ENCODE peak calls at places on chromosomes 5 and 9, in five cellular contexts. Q is K562, H is spleen, K is fibroblast of pulmonary artery, L is HCT116. B is an unnamed sample.

GRCh38 chr5:173853370-173854131 is 34.6 kb upstream of the CPEB4 start:
- DNase-seq in Q (peak; percentile 81), H (no peak), K (no peak), L (no peak), B (no peak)

GRCh38 chr5:55236800-55237199 is 3.4 kb upstream of the CCNO start:
- DNase-seq in Q (no peak), H (no peak), K (no peak), L (no peak), B (no peak)

GRCh38 chr5:171450423-171451246 is 31.2 kb downstream of the FGF18 start:
- DNase-seq in Q (peak; percentile 45), H (no peak), K (peak; percentile 48), L (no peak), B (peak; percentile 79)

GRCh38 chr5:177403194-177403825 is 2.8 kb upstream of the PFN3 start:
- DNase-seq in Q (peak; percentile 39), H (peak; percentile 89), K (no peak), L (no peak), B (peak; percentile 38)

GRCh38 chr9:745761-746414 is 95.6 kb upstream of the DMRT1 start:
- DNase-seq in Q (no peak), H (no peak), K (no peak), L (no peak), B (no peak)

GRCh38 chr5:35152733-35153132 is 77.6 kb downstream of the PRLR start:
- DNase-seq in Q (no peak), H (no peak), K (no peak), L (no peak), B (no peak)

GRCh38 chr5:172777381-172778222 is 6.6 kb upstream of the DUSP1 start:
- DNase-seq in Q (peak; percentile 74), H (peak; percentile 98), K (peak; percentile 82), L (peak; percentile 76), B (no peak)

GRCh38 chr5:61089351-61089750 is 72.9 kb downstream of the SMIM15 start:
- DNase-seq in Q (no peak), H (no peak), K (peak; percentile 43), L (no peak), B (no peak)

GRCh38 chr9:26685857-26686256 is 206.7 kb downstream of the CAAP1 start:
- DNase-seq in Q (no peak), H (no peak), K (peak; percentile 2), L (no peak), B (no peak)

GRCh38 chr5:15702102-15702501 is 202.1 kb downstream of the FBXL7 start:
- DNase-seq in Q (no peak), H (no peak), K (peak; percentile 77), L (no peak), B (no peak)

GRCh38 chr9:92512622-92513021 is 23.2 kb downstream of the ECM2 start:
- DNase-seq in Q (no peak), H (no peak), K (no peak), L (no peak), B (no peak)

GRCh38 chr9:97321251-97321650 is 13.8 kb downstream of the CCDC180 start:
- DNase-seq in Q (no peak), H (no peak), K (no peak), L (no peak), B (no peak)

GRCh38 chr9:97320080-97320642 is 12.7 kb downstream of the CCDC180 start:
- DNase-seq in Q (no peak), H (peak; percentile 65), K (no peak), L (no peak), B (no peak)

GRCh38 chr9:97319380-97319779 is 11.9 kb downstream of the CCDC180 start:
- DNase-seq in Q (no peak), H (no peak), K (no peak), L (no peak), B (no peak)

GRCh38 chr9:97316904-97317303 is 9.4 kb downstream of the CCDC180 start:
- DNase-seq in Q (no peak), H (peak; percentile 51), K (no peak), L (no peak), B (no peak)

GRCh38 chr9:97318433-97318832 is 11.0 kb downstream of the CCDC180 start:
- DNase-seq in Q (no peak), H (peak; percentile 54), K (no peak), L (no peak), B (no peak)
- TF ChIP-seq CTCF in Q (no peak), H (no peak), K (no peak), L (no peak), B (no peak)

GRCh38 chr5:79535477-79536192 is 21.7 kb upstream of the HOMER1 start:
- DNase-seq in Q (no peak), H (no peak), K (no peak), L (no peak), B (no peak)
- TF ChIP-seq CTCF in Q (peak; percentile 19), H (no peak), K (no peak), L (no peak), B (no peak)

DNA sequence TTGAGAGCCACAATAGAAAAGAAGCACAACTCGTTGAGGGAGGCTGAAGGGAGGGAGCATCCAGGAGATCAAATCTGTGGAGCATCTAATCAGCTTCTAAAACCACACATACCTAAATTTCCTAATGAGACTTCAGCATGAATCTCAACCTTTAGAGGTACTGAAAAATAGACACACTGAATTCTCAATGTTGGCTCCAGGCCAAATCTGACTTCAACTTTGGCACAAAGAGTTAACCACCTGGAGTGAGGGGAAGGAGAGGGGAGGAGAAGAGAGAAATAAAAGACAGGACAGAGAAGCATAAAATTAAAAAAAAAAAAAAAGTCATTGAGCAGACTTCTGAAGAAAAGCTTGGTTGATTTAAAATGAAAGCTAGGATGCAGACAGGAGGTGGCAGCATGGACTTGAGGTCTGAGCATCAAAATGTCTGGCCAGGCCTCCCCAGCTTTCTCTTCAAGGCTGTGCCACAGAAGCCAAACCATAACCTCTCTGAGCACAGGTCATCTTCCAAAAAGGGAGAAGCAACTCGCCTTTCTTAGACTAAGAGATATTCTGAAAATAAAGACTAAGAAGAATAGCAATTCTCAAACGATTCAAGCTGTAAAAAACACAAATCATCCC is 205.6 kb downstream of the DENND1A start:
- DNase-seq in Q (no peak), H (no peak), K (peak; percentile 73), L (no peak), B (no peak)
- TF ChIP-seq CTCF in Q (no peak), H (peak; percentile 13), K (peak; percentile 34), L (no peak), B (no peak)

GRCh38 chr9:99104459-99105151 is at the start of gene TGFBR1:
- DNase-seq in Q (peak; percentile 99), H (peak; percentile 99), K (peak; percentile 90), L (peak; percentile 73), B (peak; percentile 97)
- TF ChIP-seq CTCF in Q (peak; percentile 18), H (peak; percentile 29), K (no peak), L (no peak), B (no peak)

GRCh38 chr5:68215208-68215887 is at the start of gene PIK3R1:
- DNase-seq in Q (peak; percentile 93), H (peak; percentile 99), K (peak; percentile 96), L (peak; percentile 64), B (peak; percentile 97)
- TF ChIP-seq CTCF in Q (peak; percentile 44), H (peak; percentile 60), K (peak; percentile 30), L (peak; percentile 13), B (no peak)

GRCh38 chr5:58849151-58849550 is 266.3 kb downstream of the RAB3C start:
- DNase-seq in Q (no peak), H (no peak), K (no peak), L (no peak), B (no peak)

GRCh38 chr5:58851571-58851970 is 268.7 kb downstream of the RAB3C start:
- DNase-seq in Q (no peak), H (no peak), K (no peak), L (no peak), B (no peak)

GRCh38 chr5:58847041-58847440 is 264.2 kb downstream of the RAB3C start:
- DNase-seq in Q (no peak), H (no peak), K (no peak), L (no peak), B (no peak)

GRCh38 chr5:58854396-58854795 is 271.5 kb downstream of the RAB3C start:
- DNase-seq in Q (no peak), H (no peak), K (no peak), L (no peak), B (no peak)

GRCh38 chr5:58849995-58850667 is 267.3 kb downstream of the RAB3C start:
- DNase-seq in Q (peak; percentile 10), H (no peak), K (peak; percentile 64), L (peak; percentile 21), B (peak; percentile 32)
- TF ChIP-seq CTCF in Q (peak; percentile 31), H (peak; percentile 48), K (peak; percentile 56), L (peak; percentile 23), B (peak; percentile 57)

GRCh38 chr9:74281674-74282073 is 215.5 kb upstream of the RORB start:
- DNase-seq in Q (peak; percentile 5), H (no peak), K (no peak), L (no peak), B (no peak)
- TF ChIP-seq CTCF in Q (peak; percentile 40), H (no peak), K (no peak), L (peak; percentile 24), B (no peak)

DNA sequence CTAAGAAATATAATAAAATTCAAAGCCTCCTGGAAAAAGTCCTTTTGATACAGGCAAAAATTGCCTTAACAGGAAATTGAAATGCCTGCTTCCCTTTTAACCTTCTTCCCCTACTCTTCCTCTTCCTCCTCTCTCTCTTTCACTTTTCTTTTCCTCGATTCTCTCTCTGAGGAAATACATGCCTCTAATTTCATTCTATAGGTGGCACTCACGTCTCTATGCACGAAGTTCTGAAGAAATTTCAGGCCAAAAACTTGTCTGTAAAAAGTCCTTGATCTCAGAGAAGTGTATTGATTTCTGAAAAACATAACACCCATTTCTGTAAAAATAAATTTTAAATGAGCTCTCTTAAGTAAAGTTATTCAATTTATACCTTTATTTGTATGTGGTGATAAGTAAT is 371.7 kb upstream of the IRX4 start:
- DNase-seq in Q (no peak), H (no peak), K (no peak), L (no peak), B (no peak)
- TF ChIP-seq CTCF in Q (no peak), H (no peak), K (no peak), L (no peak), B (no peak)

GRCh38 chr5:64612349-64612961 is 77.8 kb upstream of the SHISAL2B start:
- DNase-seq in Q (peak; percentile 40), H (no peak), K (peak; percentile 84), L (peak; percentile 48), B (peak; percentile 44)
- TF ChIP-seq CTCF in Q (peak; percentile 62), H (peak; percentile 51), K (peak; percentile 91), L (peak; percentile 71), B (peak; percentile 73)

DNA sequence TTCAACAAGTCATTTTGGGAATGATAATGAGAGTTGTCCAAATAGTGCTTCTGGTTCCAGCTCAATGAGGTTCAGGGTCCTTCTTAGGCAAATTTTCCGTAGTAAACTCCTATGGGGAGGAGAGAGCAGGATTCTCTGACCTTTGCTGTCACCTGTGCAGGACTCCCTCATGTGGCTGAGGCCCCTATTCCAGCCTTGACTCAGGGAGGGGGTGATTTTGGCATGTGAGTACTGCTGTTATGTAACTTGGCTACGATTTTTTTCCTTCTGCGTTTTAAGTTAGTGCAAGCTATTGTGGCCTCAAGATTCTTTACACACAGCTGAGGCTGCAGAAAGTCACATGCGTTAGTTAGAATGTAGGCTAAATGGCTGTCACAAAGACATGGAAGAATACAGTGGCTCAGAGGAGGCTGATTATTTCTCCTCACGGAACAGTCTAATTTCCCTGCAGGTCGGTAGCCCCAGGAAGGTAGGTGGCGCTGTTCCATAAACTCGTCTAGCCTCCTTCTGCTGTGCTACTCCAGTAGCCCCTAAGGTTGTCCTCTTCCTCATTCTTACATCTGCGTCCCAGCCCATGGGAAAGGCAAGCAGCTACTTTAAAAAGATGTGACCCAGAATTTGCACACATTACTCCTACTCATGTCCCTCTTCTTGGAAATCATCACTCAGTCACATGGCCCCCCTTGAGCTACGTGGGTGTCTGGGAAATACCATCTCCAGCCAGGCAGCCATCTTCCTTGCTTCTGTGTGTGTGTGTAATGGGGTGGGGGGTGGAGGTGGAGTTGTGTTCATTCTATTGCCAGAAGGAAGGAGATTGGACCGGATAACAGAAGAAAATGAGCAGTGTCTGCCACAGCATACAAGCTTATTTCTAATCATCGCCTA is 486.5 kb downstream of the CCDC171 start:
- DNase-seq in Q (no peak), H (no peak), K (peak; percentile 47), L (peak; percentile 34), B (no peak)
- TF ChIP-seq CTCF in Q (no peak), H (no peak), K (peak; percentile 46), L (peak; percentile 51), B (no peak)

B was measured in nephron progenitor cell.